ENCODE peak calls at places on chromosomes 4 and X, in four cellular contexts. K is GM20000, V is foreskin fibroblast, M is astrocyte. N is an unnamed sample.

GRCh38 chrX:5117816-5118215 is 1110.9 kb downstream of the NLGN4X start:
- DNase-seq in K (no peak), V (no peak), M (no peak), N (no peak)

GRCh38 chrX:15956684-15957083 is 102.1 kb upstream of the AP1S2 start:
- DNase-seq in K (no peak), V (no peak), M (peak), N (no peak)

GRCh38 chrX:95875661-95876060 is 809.0 kb upstream of the DIAPH2 start:
- DNase-seq in K (no peak), V (no peak), M (no peak), N (no peak)

GRCh38 chrX:118355225-118355920 is 9.5 kb downstream of the WDR44 start:
- DNase-seq in K (no peak), V (no peak), M (peak), N (no peak)

GRCh38 chr4:23237771-23238170 is 545.0 kb downstream of the GBA3 start:
- DNase-seq in K (no peak), V (no peak), M (no peak), N (no peak)

GRCh38 chr4:36242629-36243354 is 1.5 kb downstream of the ARAP2 start:
- DNase-seq in K (no peak), V (no peak), M (peak), N (peak)

GRCh38 chr4:174284181-174284886 is 623 bp downstream of the CEP44 start:
- DNase-seq in K (no peak), V (peak), M (peak), N (no peak)

GRCh38 chr4:167176723-167177367 is 57.4 kb downstream of the SPOCK3 start:
- DNase-seq in K (no peak), V (no peak), M (no peak), N (no peak)

GRCh38 chr4:147772056-147772455 is 40.2 kb downstream of the ARHGAP10 start:
- DNase-seq in K (no peak), V (no peak), M (no peak), N (no peak)

GRCh38 chrX:19579485-19579884 is 64.2 kb upstream of the MAP3K15 start:
- DNase-seq in K (no peak), V (peak), M (peak), N (no peak)

GRCh38 chr4:145979160-145979559 is 40.5 kb upstream of the ZNF827 start:
- DNase-seq in K (no peak), V (no peak), M (no peak), N (no peak)

GRCh38 chrX:70219938-70220764 is 14.3 kb upstream of the AWAT1 start:
- DNase-seq in K (no peak), V (peak), M (peak), N (no peak)

GRCh38 chrX:63918611-63919010 is 133.6 kb upstream of the ARHGEF9 start:
- DNase-seq in K (no peak), V (peak), M (no peak), N (no peak)
- TF ChIP-seq CTCF in K (no peak), V (no peak), M (no peak), N (no peak)

GRCh38 chr4:152682143-152682542 is 2.3 kb upstream of the TMEM154 start:
- DNase-seq in K (no peak), V (no peak), M (no peak), N (no peak)

GRCh38 chr4:152686452-152687013 is 6.7 kb upstream of the TMEM154 start:
- DNase-seq in K (no peak), V (no peak), M (no peak), N (no peak)

GRCh38 chr4:152680988-152681731 is 1.4 kb upstream of the TMEM154 start:
- DNase-seq in K (no peak), V (peak), M (peak), N (no peak)

GRCh38 chr4:152684587-152684986 is 4.8 kb upstream of the TMEM154 start:
- DNase-seq in K (no peak), V (no peak), M (no peak), N (no peak)

DNA sequence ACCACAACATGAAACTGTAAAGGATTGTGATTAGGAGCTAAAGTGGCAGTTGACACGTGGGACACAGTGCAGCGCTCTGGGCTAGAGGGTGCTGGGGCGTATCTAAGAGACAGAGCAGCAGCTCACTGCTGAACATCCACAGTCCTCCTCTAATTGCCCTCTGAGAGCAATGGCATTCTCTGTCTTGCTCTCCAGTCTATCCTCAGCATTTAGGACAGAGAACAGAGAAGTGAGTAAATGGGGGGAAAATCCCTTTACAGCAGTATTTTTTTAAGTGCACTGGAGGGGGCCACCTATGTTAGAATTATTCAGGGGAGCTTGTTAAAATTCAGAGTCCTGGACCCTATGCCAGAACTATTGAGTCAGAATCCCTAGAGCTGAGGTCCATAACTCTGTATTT is 4.2 kb upstream of the TMEM154 start:
- DNase-seq in K (peak), V (no peak), M (no peak), N (no peak)
- TF ChIP-seq CTCF in K (no peak), V (no peak), M (no peak), N (no peak)

GRCh38 chrX:137823257-137823656 is 257.3 kb downstream of the ZIC3 start:
- DNase-seq in K (no peak), V (no peak), M (no peak), N (no peak)
- TF ChIP-seq CTCF in K (no peak), V (no peak), M (no peak), N (no peak)

GRCh38 chrX:38639730-38640129 is 78.4 kb downstream of the TSPAN7 start:
- DNase-seq in K (no peak), V (no peak), M (no peak), N (no peak)
- TF ChIP-seq CTCF in K (no peak), V (no peak), M (no peak), N (no peak)

N was measured in GM13976.